ENCODE peak calls at places on chromosomes 12 and 14, in nine cellular contexts. R, D, A, Q, I, Z, U, X and H are unnamed samples.

GRCh38 chr14:56087824-56088571 is 30.2 kb upstream of the PELI2 start:
- DNase-seq in U (no peak), I (no peak), Z (peak), X (no peak), Q (peak), R (no peak), D (no peak), A (no peak), H (peak)

GRCh38 chr12:12839886-12840285 is 26.7 kb downstream of the DDX47 start:
- DNase-seq in I (no peak), R (peak), Q (peak), A (peak), U (peak), Z (no peak), X (no peak), D (no peak), H (peak)

GRCh38 chr12:102958830-102959176 is 1.3 kb downstream of the ASCL1 start:
- DNase-seq in D (no peak), U (no peak), Z (peak), Q (no peak), R (no peak), X (no peak), I (no peak), A (no peak), H (no peak)

GRCh38 chr14:53055003-53055402 is 98.1 kb downstream of the DDHD1 start:
- DNase-seq in Q (peak), D (no peak), I (no peak), Z (peak), U (no peak), X (peak), A (peak), R (peak), H (peak)

GRCh38 chr12:69105101-69105613 is 134.2 kb upstream of the CPSF6 start:
- DNase-seq in U (no peak), A (no peak), Q (peak), D (no peak), R (no peak), I (no peak), Z (peak), X (no peak), H (no peak)

GRCh38 chr12:32107376-32108267 is 975 bp downstream of the BICD1 start:
- DNase-seq in Q (no peak), I (no peak), R (peak), U (no peak), X (no peak), Z (peak), A (peak), D (no peak), H (peak)

GRCh38 chr12:121989266-121989950 is 32.3 kb upstream of the BCL7A start:
- DNase-seq in I (no peak), A (no peak), X (no peak), Q (peak), R (no peak), Z (no peak), D (no peak), U (no peak), H (no peak)

GRCh38 chr12:72272731-72273498 is 745 bp downstream of the TRHDE start:
- DNase-seq in I (no peak), Q (no peak), Z (peak), A (peak), D (peak), R (no peak), U (no peak), X (no peak), H (peak)

GRCh38 chr12:1504304-1505150 is 89.9 kb downstream of the FBXL14 start:
- DNase-seq in Q (no peak), A (no peak), X (no peak), D (no peak), U (no peak), Z (no peak), R (no peak), I (no peak), H (no peak)

GRCh38 chr12:13094349-13094748 is 9.1 kb downstream of the GSG1 start:
- DNase-seq in X (no peak), R (peak), A (peak), I (no peak), Z (no peak), Q (no peak), U (no peak), D (no peak), H (peak)